ENCODE peak calls at places on chromosomes 4 and X, in six cellular contexts. P is neuronal stem cell, B is IMR-90, O is H9, K is mesenchymal stem cell, Z is H1. S is an unnamed sample.

GRCh38 chr4:32258986-32259385 is 1538.8 kb downstream of the PCDH7 start:
- DNase-seq in K (no peak), B (no peak), O (no peak), Z (no peak), P (no peak), S (no peak)

GRCh38 chr4:612749-613125 is 12.6 kb upstream of the PDE6B start:
- DNase-seq in Z (no peak), B (no peak), O (no peak), K (no peak), P (no peak), S (no peak)

GRCh38 chr4:6880691-6881090 is 28.9 kb upstream of the TBC1D14 start:
- DNase-seq in Z (no peak), K (no peak), B (no peak), P (no peak), O (no peak), S (no peak)

GRCh38 chr4:120066182-120066524 is 495 bp downstream of the MAD2L1 start:
- DNase-seq in P (no peak), Z (no peak), O (no peak), B (no peak), K (no peak), S (no peak)

GRCh38 chrX:371907-372306 is 14.8 kb downstream of the PPP2R3B start:
- DNase-seq in O (no peak), Z (no peak), B (no peak), P (no peak), K (no peak), S (no peak)

GRCh38 chr4:172871381-172871780 is 297.2 kb upstream of the GALNT7 start:
- DNase-seq in P (no peak), Z (no peak), O (no peak), K (no peak), B (no peak), S (no peak)

GRCh38 chr4:78749972-78750727 is 26.0 kb upstream of the BMP2K start:
- DNase-seq in Z (no peak), K (no peak), B (no peak), O (no peak), P (no peak), S (peak)

GRCh38 chr4:69760455-69760854 is at the start of gene SULT1B1:
- DNase-seq in Z (no peak), P (no peak), B (peak), O (no peak), K (peak), S (no peak)

GRCh38 chr4:67746797-67747495 is 7.2 kb downstream of the GNRHR start:
- DNase-seq in B (peak), O (no peak), K (peak), Z (no peak), P (peak), S (no peak)

GRCh38 chr4:95355021-95355420 is 193.8 kb downstream of the UNC5C start:
- DNase-seq in B (no peak), O (no peak), P (no peak), K (no peak), Z (no peak), S (no peak)

GRCh38 chr4:169080970-169081369 is 70.9 kb upstream of the CBR4 start:
- DNase-seq in O (no peak), Z (no peak), B (peak), K (peak), P (no peak), S (no peak)

GRCh38 chr4:102823464-102823863 is 3.9 kb downstream of the UBE2D3 start:
- DNase-seq in B (no peak), K (no peak), Z (no peak), O (no peak), P (no peak), S (no peak)

GRCh38 chr4:102825261-102826071 is 1.9 kb downstream of the UBE2D3 start:
- DNase-seq in P (peak), O (peak), K (peak), Z (no peak), B (peak), S (peak)

GRCh38 chr4:102824398-102824797 is 3.0 kb downstream of the UBE2D3 start:
- DNase-seq in K (peak), B (peak), O (no peak), Z (no peak), P (no peak), S (no peak)

GRCh38 chr4:102826105-102826889 is 1.1 kb downstream of the UBE2D3 start:
- DNase-seq in O (no peak), Z (peak), K (no peak), P (no peak), B (no peak), S (peak)

GRCh38 chr4:102823897-102824296 is 3.5 kb downstream of the UBE2D3 start:
- DNase-seq in B (peak), O (no peak), K (no peak), P (no peak), Z (no peak), S (no peak)
- H3K14ac ChIP-seq in B (no peak), O (no peak), K (no peak), P (no peak), Z (no peak), S (no peak)

GRCh38 chr4:174494731-174495130 is 27.6 kb downstream of the HPGD start:
- DNase-seq in O (no peak), K (no peak), B (no peak), Z (no peak), P (peak), S (no peak)
- H2BK120ac ChIP-seq in O (no peak), K (no peak), B (no peak), Z (no peak), P (no peak), S (no peak)

GRCh38 chrX:137792214-137792613 is 226.3 kb downstream of the ZIC3 start:
- DNase-seq in B (no peak), K (no peak), O (peak), Z (peak), P (no peak), S (no peak)
- H3K14ac ChIP-seq in B (no peak), K (no peak), O (no peak), Z (no peak), P (no peak), S (no peak)

GRCh38 chr4:2469192-2469984 is 482 bp downstream of the RNF4 start:
- DNase-seq in Z (no peak), P (peak), K (peak), O (peak), B (peak), S (peak)
- H2BK120ac ChIP-seq in Z (no peak), P (no peak), K (peak), O (no peak), B (no peak), S (peak)

DNA sequence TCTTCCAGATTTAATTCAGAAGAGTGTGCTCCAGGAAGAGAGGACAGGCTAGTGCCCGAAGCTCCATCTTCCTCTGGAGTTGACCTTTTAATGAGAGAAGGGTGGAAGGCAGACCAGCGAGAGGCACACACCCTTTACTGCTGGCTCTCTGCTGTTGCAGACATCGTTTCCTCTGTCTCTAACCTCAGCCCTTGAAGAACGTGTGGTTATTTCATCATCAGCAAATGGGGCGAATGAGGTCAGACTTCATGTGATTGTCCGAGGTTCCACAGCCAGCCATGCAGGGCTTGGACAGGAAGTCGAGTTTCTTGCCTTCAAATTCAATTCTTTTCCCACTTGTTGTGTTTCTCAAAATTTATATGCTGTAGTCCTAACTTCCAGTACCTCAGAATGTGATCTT is 155.2 kb upstream of the MSX1 start:
- DNase-seq in Z (no peak), B (peak), K (peak), O (no peak), P (no peak), S (no peak)
- H3K14ac ChIP-seq in Z (no peak), B (no peak), K (no peak), O (no peak), P (no peak), S (no peak)

DNA sequence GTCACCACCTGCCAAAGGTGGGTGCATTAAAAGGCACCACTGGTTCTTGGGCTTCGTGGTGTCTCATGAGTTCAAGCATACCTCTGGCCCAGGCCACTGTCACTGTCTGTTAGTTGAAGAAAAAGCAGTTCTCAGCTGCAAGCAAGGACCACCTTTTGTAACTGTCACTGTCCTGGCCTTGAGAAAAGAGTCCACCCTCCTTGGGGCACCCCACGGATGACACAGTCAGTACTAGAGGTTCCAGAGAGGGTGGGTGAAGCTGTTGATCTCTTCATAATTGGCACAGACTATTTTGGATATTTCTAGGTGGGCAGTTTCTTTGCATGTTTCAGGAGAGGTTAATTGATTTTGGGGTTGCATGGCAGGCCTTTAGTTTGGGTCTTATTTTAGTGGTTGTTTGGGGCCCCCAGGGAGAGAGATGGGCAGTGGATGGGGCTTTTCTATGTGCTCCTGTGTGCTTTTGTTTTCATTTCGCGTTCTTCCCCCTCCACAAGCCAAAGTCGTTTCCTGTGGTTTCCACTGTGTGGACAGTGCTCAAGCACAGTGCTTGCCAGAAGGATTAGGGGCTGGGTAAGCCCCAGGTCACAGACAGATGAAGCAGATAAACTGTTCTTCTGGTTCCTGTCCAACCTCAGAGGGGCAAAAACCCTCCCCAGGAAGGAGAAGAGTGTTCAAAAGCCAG is 156.2 kb upstream of the PPP1R2C start:
- DNase-seq in Z (no peak), B (no peak), O (no peak), K (peak), P (no peak), S (no peak)
- H2BK120ac ChIP-seq in Z (no peak), B (no peak), O (no peak), K (no peak), P (no peak), S (no peak)